ENCODE peak calls at places on chromosome 2, in four cellular contexts. I is IMR-90, Q is H9, X is neuronal stem cell. V is an unnamed sample.

GRCh38 chr2:9378433-9379371 is 44.6 kb downstream of the ITGB1BP1 start:
- DNase-seq in Q (peak; percentile 52), I (peak; percentile 90), X (no peak), V (peak; percentile 55)

GRCh38 chr2:33378551-33379220 is 97.8 kb upstream of the RASGRP3 start:
- DNase-seq in X (peak; percentile 44), I (peak; percentile 52), Q (no peak), V (no peak)

GRCh38 chr2:218217366-218218309 is 649 bp downstream of the ARPC2 start:
- DNase-seq in Q (peak; percentile 36), X (peak; percentile 31), I (peak; percentile 23), V (peak; percentile 68)

GRCh38 chr2:161954103-161954502 is 119.9 kb downstream of the DPP4 start:
- DNase-seq in Q (no peak), X (no peak), I (no peak), V (no peak)

GRCh38 chr2:30363406-30363805 is 83.6 kb upstream of the LCLAT1 start:
- DNase-seq in X (no peak), Q (no peak), I (no peak), V (no peak)

GRCh38 chr2:32064021-32064678 is 794 bp downstream of the SPAST start:
- DNase-seq in I (no peak), Q (peak; percentile 31), X (no peak), V (peak; percentile 27)

GRCh38 chr2:107694667-107695066 is 132.0 kb upstream of the RGPD4 start:
- DNase-seq in X (no peak), Q (no peak), I (no peak), V (no peak)

GRCh38 chr2:20634430-20635095 is 16.3 kb downstream of the HS1BP3 start:
- DNase-seq in I (peak; percentile 72), Q (no peak), X (no peak), V (no peak)

GRCh38 chr2:8628179-8628869 is 53.5 kb upstream of the ID2 start:
- DNase-seq in I (peak; percentile 8), X (no peak), Q (peak; percentile 62), V (peak; percentile 74)

GRCh38 chr2:8216397-8216796 is 465.5 kb upstream of the ID2 start:
- DNase-seq in I (no peak), X (no peak), Q (no peak), V (no peak)

GRCh38 chr2:19900536-19901200 is 1.1 kb downstream of the TTC32 start:
- DNase-seq in X (no peak), I (no peak), Q (no peak), V (peak; percentile 45)

GRCh38 chr2:100819365-100820345 is at the start of gene NPAS2:
- DNase-seq in Q (peak; percentile 49), I (peak; percentile 46), X (no peak), V (peak; percentile 43)

GRCh38 chr2:8234757-8235374 is 447.0 kb upstream of the ID2 start:
- DNase-seq in I (no peak), Q (no peak), X (no peak), V (no peak)

GRCh38 chr2:226881287-226881686 is 45.4 kb downstream of the RHBDD1 start:
- DNase-seq in X (no peak), I (no peak), Q (no peak), V (no peak)

GRCh38 chr2:169999041-169999440 is 171.8 kb downstream of the UBR3 start:
- DNase-seq in Q (no peak), I (no peak), X (no peak), V (no peak)

GRCh38 chr2:219636941-219637841 is 9.8 kb downstream of the SLC4A3 start:
- DNase-seq in X (no peak), I (no peak), Q (peak; percentile 19), V (no peak)

GRCh38 chr2:219638948-219639341 is 11.5 kb downstream of the SLC4A3 start:
- DNase-seq in I (no peak), Q (no peak), X (no peak), V (no peak)

GRCh38 chr2:219639356-219639755 is 11.9 kb downstream of the SLC4A3 start:
- DNase-seq in I (no peak), Q (peak; percentile 21), X (no peak), V (no peak)

GRCh38 chr2:219637842-219638185 is 10.4 kb downstream of the SLC4A3 start:
- DNase-seq in Q (no peak), X (no peak), I (no peak), V (no peak)

GRCh38 chr2:219638217-219638947 is 11.0 kb downstream of the SLC4A3 start:
- DNase-seq in I (no peak), X (no peak), Q (peak; percentile 52), V (peak; percentile 41)
- H2BK15ac ChIP-seq in I (no peak overlapping the region), X (peak overlapping the region; percentile 45), Q (no peak overlapping the region), V (no peak overlapping the region)

GRCh38 chr2:126660068-126660467 is 4.1 kb downstream of the GYPC start:
- DNase-seq in I (no peak), X (no peak), Q (no peak), V (no peak)

GRCh38 chr2:126658910-126659613 is 3.1 kb downstream of the GYPC start:
- DNase-seq in I (peak; percentile 73), Q (no peak), X (no peak), V (peak; percentile 43)

GRCh38 chr2:126657636-126658315 is 1.8 kb downstream of the GYPC start:
- DNase-seq in I (peak; percentile 99), X (peak; percentile 49), Q (peak; percentile 83), V (peak; percentile 96)

GRCh38 chr2:126657146-126657635 is 1.2 kb downstream of the GYPC start:
- DNase-seq in Q (peak; percentile 47), I (peak; percentile 98), X (no peak), V (peak; percentile 57)

DNA sequence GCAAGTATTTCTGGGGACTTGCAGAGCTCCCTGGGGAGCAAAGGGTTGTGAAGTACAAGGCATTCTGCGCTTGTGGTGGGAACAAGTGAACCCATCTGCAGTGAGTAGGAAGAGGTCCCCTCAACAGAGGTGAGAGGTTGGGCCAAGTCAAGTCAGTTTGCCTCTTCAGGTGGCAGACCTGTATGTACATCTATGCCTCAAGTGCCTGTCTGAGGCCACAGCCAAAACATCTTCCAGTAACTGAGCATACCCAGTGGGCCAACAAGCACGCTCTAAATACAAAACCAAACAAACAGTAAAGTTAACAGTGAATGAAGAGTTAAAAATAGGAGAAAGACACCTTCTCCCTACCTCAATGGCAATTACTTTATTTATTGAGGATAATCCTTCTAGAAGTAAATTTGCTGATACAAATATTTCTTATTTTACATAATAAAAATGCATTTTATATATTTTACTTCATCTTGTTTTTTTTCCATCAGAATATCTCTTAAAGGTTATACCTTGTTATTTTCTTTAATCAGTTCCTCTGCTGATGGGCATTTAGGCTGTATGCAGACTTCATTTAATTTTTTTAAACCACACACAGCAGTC is 2.5 kb downstream of the GYPC start:
- DNase-seq in Q (peak; percentile 28), X (no peak), I (no peak), V (no peak)
- H2BK15ac ChIP-seq in Q (no peak overlapping the region), X (peak overlapping the region; percentile 90), I (peak overlapping the region; percentile 71), V (no peak overlapping the region)

DNA sequence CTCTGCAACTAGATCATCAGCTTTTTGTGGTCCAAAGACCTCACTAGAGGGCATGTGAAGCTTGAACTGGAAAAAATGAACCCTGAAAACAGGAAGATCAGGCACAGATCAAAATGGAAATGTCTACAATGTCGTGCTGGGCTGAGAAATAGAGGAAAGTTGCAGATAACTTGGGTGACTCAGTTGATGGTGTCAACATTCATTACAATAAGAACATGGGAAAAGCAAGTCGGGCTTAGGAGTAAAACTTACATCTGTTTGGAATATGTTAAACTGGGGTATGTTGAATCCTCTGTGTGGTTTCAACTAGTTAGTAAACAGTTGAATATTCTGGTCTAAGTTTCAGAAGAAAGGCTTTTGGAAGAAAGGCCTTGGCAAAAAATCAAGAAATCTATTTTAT is 940.4 kb downstream of the ERBB4 start:
- DNase-seq in Q (no peak), X (no peak), I (no peak), V (no peak)
- H2BK15ac ChIP-seq in Q (no peak overlapping the region), X (no peak overlapping the region), I (no peak overlapping the region), V (no peak overlapping the region)

GRCh38 chr2:28351621-28352020 is 41.0 kb upstream of the FOSL2 start:
- DNase-seq in I (no peak), Q (no peak), X (no peak), V (no peak)

GRCh38 chr2:28350791-28351285 is 41.8 kb upstream of the FOSL2 start:
- DNase-seq in Q (no peak), X (no peak), I (no peak), V (no peak)

GRCh38 chr2:28348921-28349320 is 43.7 kb upstream of the FOSL2 start:
- DNase-seq in X (no peak), Q (no peak), I (no peak), V (no peak)

GRCh38 chr2:28349546-28350165 is 43.0 kb upstream of the FOSL2 start:
- DNase-seq in I (no peak), Q (no peak), X (no peak), V (no peak)

GRCh38 chr2:28350196-28350595 is 42.5 kb upstream of the FOSL2 start:
- DNase-seq in I (no peak), Q (no peak), X (no peak), V (no peak)
- H2BK15ac ChIP-seq in I (no peak overlapping the region), Q (no peak overlapping the region), X (no peak overlapping the region), V (no peak overlapping the region)

GRCh38 chr2:233121856-233122255 is 61.7 kb downstream of the INPP5D start:
- DNase-seq in Q (no peak), I (no peak), X (no peak), V (no peak)
- H2BK15ac ChIP-seq in Q (no peak overlapping the region), I (no peak overlapping the region), X (peak overlapping the region; percentile 11), V (no peak overlapping the region)

GRCh38 chr2:205642562-205643350 is 39.5 kb upstream of the NRP2 start:
- DNase-seq in Q (no peak), X (no peak), I (no peak), V (no peak)
- H2BK15ac ChIP-seq in Q (no peak overlapping the region), X (no peak overlapping the region), I (no peak overlapping the region), V (no peak overlapping the region)

GRCh38 chr2:42105330-42106256 is 57.8 kb downstream of the PKDCC start:
- DNase-seq in X (no peak), I (no peak), Q (no peak), V (no peak)

GRCh38 chr2:42106257-42106816 is 58.5 kb downstream of the PKDCC start:
- DNase-seq in Q (no peak), I (no peak), X (no peak), V (no peak)

GRCh38 chr2:42108852-42109251 is 60.3 kb upstream of the EML4 start:
- DNase-seq in X (no peak), Q (no peak), I (no peak), V (no peak)

GRCh38 chr2:42104621-42105020 is 56.8 kb downstream of the PKDCC start:
- DNase-seq in X (no peak), I (no peak), Q (no peak), V (no peak)

GRCh38 chr2:42107249-42108042 is 59.6 kb downstream of the PKDCC start:
- DNase-seq in I (no peak), Q (no peak), X (no peak), V (no peak)
- H2BK15ac ChIP-seq in I (no peak overlapping the region), Q (no peak overlapping the region), X (no peak overlapping the region), V (no peak overlapping the region)

GRCh38 chr2:25330937-25331336 is 10.8 kb downstream of the DNMT3A start:
- DNase-seq in Q (no peak), X (no peak), I (no peak), V (no peak)
- H2BK15ac ChIP-seq in Q (no peak overlapping the region), X (no peak overlapping the region), I (no peak overlapping the region), V (no peak overlapping the region)

V was measured in mesendoderm.